ENCODE peak calls at places on chromosomes 11 and 22, in four cellular contexts. J is stimulated activated naive CD8-positive, alpha-beta T cell treated with anti-CD3 and anti-CD28 coated beads, Interleukin-15, Interleukin-2, amounts not matched to agents 100 U/mL and 50 U/mL, for 24 hours; H is GM03348; O is mammary epithelial cell. X is an unnamed sample.

GRCh38 chr22:50711446-50712340 is 26.3 kb upstream of the ACR start:
- DNase-seq in H (no peak), O (no peak), J (no peak), X (no peak)

GRCh38 chr11:120217941-120218694 is 7.3 kb downstream of the OAF start:
- DNase-seq in O (no peak), J (no peak), H (no peak), X (no peak)

GRCh38 chr22:27377901-27378300 is 423.7 kb downstream of the MN1 start:
- DNase-seq in J (no peak), O (no peak), H (no peak), X (no peak)

GRCh38 chr11:65211293-65212105 is 29.8 kb downstream of the CAPN1 start:
- DNase-seq in O (no peak), H (no peak), J (no peak), X (no peak)

GRCh38 chr11:68542617-68543016 is 82.1 kb downstream of the PPP6R3 start:
- DNase-seq in O (peak), J (no peak), H (peak), X (peak)

GRCh38 chr11:68461284-68461861 is 821 bp downstream of the PPP6R3 start:
- DNase-seq in O (peak), H (peak), J (no peak), X (no peak)

GRCh38 chr11:65571940-65572339 is 398 bp upstream of the FAM89B start:
- DNase-seq in H (no peak), O (peak), J (no peak), X (no peak)

GRCh38 chr11:27248430-27249207 is 114.4 kb downstream of the CCDC34 start:
- DNase-seq in J (no peak), H (no peak), O (no peak), X (no peak)

GRCh38 chr11:86688398-86689179 is 16.2 kb upstream of the ME3 start:
- DNase-seq in J (peak), O (no peak), H (peak), X (no peak)

GRCh38 chr11:58301576-58301975 is 33.5 kb upstream of the OR10W1 start:
- DNase-seq in O (peak), H (peak), J (no peak), X (peak)

GRCh38 chr22:37313376-37314314 is 31.3 kb downstream of the CYTH4 start:
- DNase-seq in J (no peak), H (peak), O (no peak), X (no peak)

GRCh38 chr11:62976109-62976508 is 8.7 kb downstream of the SLC22A6 start:
- DNase-seq in J (no peak), O (no peak), H (no peak), X (no peak)

GRCh38 chr11:99383628-99384300 is 363.0 kb downstream of the CNTN5 start:
- DNase-seq in J (no peak), O (no peak), H (no peak), X (no peak)

GRCh38 chr11:94602430-94603372 is 35.5 kb downstream of the PIWIL4 start:
- DNase-seq in O (peak), J (peak), H (peak), X (peak)

GRCh38 chr11:20887137-20887536 is 217.8 kb downstream of the NELL1 start:
- DNase-seq in J (no peak), O (no peak), H (no peak), X (no peak)

GRCh38 chr11:134530826-134531225 is 118.8 kb upstream of the B3GAT1 start:
- DNase-seq in H (no peak), O (no peak), J (no peak), X (no peak)

X was measured in HS-5.